ENCODE peak calls at places on chromosomes 13 and 19, in eight cellular contexts. C, Q, F, P, I, Z, Y and A are unnamed samples.

GRCh38 chr19:37935341-37935740 is 28.3 kb downstream of the SIPA1L3 start:
- DNase-seq in P (no peak), I (no peak), F (no peak), C (no peak), Y (no peak), Q (no peak), Z (no peak), A (no peak)

GRCh38 chr19:18419699-18420460 is 682 bp downstream of the SSBP4 start:
- DNase-seq in P (peak), Y (peak), I (no peak), F (peak), Q (no peak), C (no peak), Z (no peak), A (no peak)

GRCh38 chr19:32407004-32407992 is 1.7 kb downstream of the DPY19L3 start:
- DNase-seq in F (peak), Y (no peak), P (no peak), Q (no peak), Z (no peak), I (no peak), C (no peak), A (no peak)

GRCh38 chr19:53086949-53087348 is 16.3 kb downstream of the ZNF160 start:
- DNase-seq in P (no peak), C (no peak), F (no peak), I (no peak), Y (no peak), Q (no peak), Z (no peak), A (no peak)

GRCh38 chr19:19654441-19654840 is 9.0 kb downstream of the ATP13A1 start:
- DNase-seq in I (no peak), P (no peak), C (no peak), Y (no peak), Z (no peak), F (no peak), Q (no peak), A (no peak)

GRCh38 chr19:39661565-39661964 is 5.9 kb downstream of the LGALS16 start:
- DNase-seq in I (no peak), Y (no peak), F (no peak), Q (no peak), C (no peak), P (no peak), Z (no peak), A (no peak)

GRCh38 chr13:102658678-102659077 is 36.2 kb downstream of the METTL21C start:
- DNase-seq in C (no peak), Q (no peak), I (no peak), Y (no peak), Z (no peak), F (no peak), P (no peak), A (no peak)

GRCh38 chr19:45952691-45953505 is 20.8 kb downstream of the NOVA2 start:
- DNase-seq in F (peak), P (peak), Q (peak), I (peak), Y (peak), C (peak), Z (peak), A (no peak)

GRCh38 chr13:81012031-81012430 is 671.1 kb upstream of the SPRY2 start:
- DNase-seq in C (no peak), P (no peak), Q (no peak), Y (no peak), F (no peak), Z (no peak), I (no peak), A (no peak)

GRCh38 chr19:51071006-51071405 is 6.1 kb upstream of the KLK13 start:
- DNase-seq in Y (no peak), P (no peak), Q (no peak), Z (no peak), C (no peak), I (no peak), F (no peak), A (no peak)

GRCh38 chr13:51861728-51862300 is at the start of gene CCDC70:
- DNase-seq in Y (no peak), C (no peak), Z (no peak), P (no peak), Q (no peak), I (no peak), F (no peak), A (no peak)

GRCh38 chr19:8585894-8586750 is 8.9 kb upstream of the MYO1F start:
- DNase-seq in F (peak), Q (peak), Z (no peak), P (no peak), Y (no peak), C (no peak), I (peak), A (no peak)

GRCh38 chr13:93559718-93560117 is 333.1 kb downstream of the GPC6 start:
- DNase-seq in I (no peak), C (peak), Q (no peak), Z (no peak), P (no peak), Y (no peak), F (peak), A (peak)

GRCh38 chr13:25300861-25301346 is 521 bp upstream of the NUP58 start:
- DNase-seq in P (no peak), I (no peak), Q (peak), Z (peak), C (no peak), Y (peak), F (no peak), A (no peak)

GRCh38 chr19:50268501-50268900 is 60.7 kb downstream of the KCNC3 start:
- DNase-seq in C (no peak), F (no peak), Z (no peak), Q (no peak), P (no peak), Y (no peak), I (no peak), A (no peak)

GRCh38 chr13:41384749-41385503 is 72.4 kb upstream of the RGCC start:
- DNase-seq in C (no peak), P (no peak), Q (no peak), Y (no peak), I (no peak), Z (no peak), F (peak), A (no peak)

GRCh38 chr19:11142528-11143171 is 12.9 kb downstream of the SPC24 start:
- DNase-seq in Z (no peak), F (peak), I (no peak), C (peak), P (no peak), Q (peak), Y (no peak), A (peak)